ENCODE peak calls at places on chromosomes 4 and X, in five cellular contexts. Z is ELF-1, O is SW 1271, D is ecto neural progenitor cell, H is endodermal cell. N is an unnamed sample.

GRCh38 chr4:107389965-107390364 is 330.1 kb downstream of the PAPSS1 start:
- DNase-seq in O (no peak), D (no peak), H (no peak), Z (no peak), N (no peak)

GRCh38 chr4:145788765-145789164 is 108.8 kb downstream of the C4orf51 start:
- DNase-seq in O (no peak), D (no peak), H (no peak), Z (no peak), N (no peak)

GRCh38 chr4:112633477-112634235 is 3.1 kb downstream of the ZGRF1 start:
- DNase-seq in O (no peak), Z (no peak), D (no peak), H (no peak), N (no peak)

GRCh38 chr4:163895369-163896005 is 401.0 kb downstream of the TMA16 start:
- DNase-seq in D (no peak), H (no peak), O (no peak), Z (no peak), N (no peak)

GRCh38 chrX:152072236-152072635 is 66.1 kb downstream of the MAGEA10 start:
- DNase-seq in Z (no peak), H (no peak), O (no peak), D (no peak), N (no peak)

GRCh38 chr4:140935259-140935658 is 179.1 kb upstream of the TBC1D9 start:
- DNase-seq in O (no peak), H (no peak), D (no peak), Z (no peak), N (no peak)

GRCh38 chrX:147958316-147958715 is 22.8 kb upstream of the FMR1NB start:
- DNase-seq in Z (no peak), O (no peak), D (no peak), H (no peak), N (no peak)

GRCh38 chrX:130100180-130100579 is 10.1 kb downstream of the ELF4 start:
- DNase-seq in H (no peak), O (no peak), Z (peak), D (no peak), N (no peak)

GRCh38 chr4:74158561-74159396 is 861 bp downstream of the MTHFD2L start:
- DNase-seq in O (no peak), Z (no peak), D (no peak), H (no peak), N (no peak)